ENCODE peak calls at places on chromosomes 12 and 14, in four cellular contexts. One of them, this sample, is unnamed.

GRCh38 chr12:114835031-114835430 is 151.1 kb upstream of the TBX3 start:
- DNase-seq in K562: no peak
- DNase-seq in SK-N-SH: no peak
- DNase-seq in WTC11: no peak
- DNase-seq in this sample: no peak

GRCh38 chr14:36129181-36129580 is 47.3 kb downstream of the PTCSC3 start:
- DNase-seq in K562: no peak
- DNase-seq in SK-N-SH: no peak
- DNase-seq in WTC11: peak; percentile 23
- DNase-seq in this sample: no peak

GRCh38 chr14:100069161-100069800 is 4.1 kb downstream of the EVL start:
- DNase-seq in K562: no peak
- DNase-seq in SK-N-SH: no peak
- DNase-seq in WTC11: no peak
- DNase-seq in this sample: no peak

GRCh38 chr14:51539571-51540037 is 112.1 kb upstream of the FRMD6 start:
- DNase-seq in K562: no peak
- DNase-seq in SK-N-SH: no peak
- DNase-seq in WTC11: no peak
- DNase-seq in this sample: no peak

GRCh38 chr14:43872752-43873655 is 634.1 kb downstream of the FSCB start:
- DNase-seq in K562: no peak
- DNase-seq in SK-N-SH: no peak
- DNase-seq in WTC11: no peak
- DNase-seq in this sample: peak; percentile 1

GRCh38 chr12:98574110-98574509 is 19.4 kb upstream of the SLC25A3 start:
- DNase-seq in K562: no peak
- DNase-seq in SK-N-SH: no peak
- DNase-seq in WTC11: no peak
- DNase-seq in this sample: peak; percentile 79

GRCh38 chr14:36035675-36036074 is 140.8 kb downstream of the PTCSC3 start:
- DNase-seq in K562: no peak
- DNase-seq in SK-N-SH: no peak
- DNase-seq in WTC11: no peak
- DNase-seq in this sample: no peak

GRCh38 chr14:24692382-24693352 is 58.7 kb upstream of the GZMB start:
- DNase-seq in K562: no peak
- DNase-seq in SK-N-SH: no peak
- DNase-seq in WTC11: no peak
- DNase-seq in this sample: no peak

GRCh38 chr12:67681941-67682340 is 33.4 kb downstream of the DYRK2 start:
- DNase-seq in K562: no peak
- DNase-seq in SK-N-SH: no peak
- DNase-seq in WTC11: no peak
- DNase-seq in this sample: no peak

GRCh38 chr14:51242545-51243490 is 2.8 kb downstream of the TMX1 start:
- DNase-seq in K562: no peak
- DNase-seq in SK-N-SH: no peak
- DNase-seq in WTC11: peak; percentile 22
- DNase-seq in this sample: no peak

GRCh38 chr12:6336859-6337744 is 4.8 kb downstream of the TNFRSF1A start:
- DNase-seq in K562: peak; percentile 73
- DNase-seq in SK-N-SH: no peak
- DNase-seq in WTC11: peak; percentile 30
- DNase-seq in this sample: no peak

GRCh38 chr14:34722723-34723545 is 8.5 kb upstream of the CFL2 start:
- DNase-seq in K562: peak; percentile 60
- DNase-seq in SK-N-SH: peak; percentile 74
- DNase-seq in WTC11: peak; percentile 24
- DNase-seq in this sample: peak; percentile 71

GRCh38 chr12:27869567-27869966 is 89.5 kb upstream of the MANSC4 start:
- DNase-seq in K562: peak; percentile 59
- DNase-seq in SK-N-SH: no peak
- DNase-seq in WTC11: no peak
- DNase-seq in this sample: no peak

GRCh38 chr12:51191516-51192283 is 18.8 kb upstream of the TFCP2 start:
- DNase-seq in K562: no peak
- DNase-seq in SK-N-SH: no peak
- DNase-seq in WTC11: no peak
- DNase-seq in this sample: no peak

GRCh38 chr12:28374556-28374955 is 184.3 kb downstream of the CCDC91 start:
- DNase-seq in K562: no peak
- DNase-seq in SK-N-SH: no peak
- DNase-seq in WTC11: no peak
- DNase-seq in this sample: no peak

GRCh38 chr12:88623777-88624548 is 43.7 kb upstream of the KITLG start:
- DNase-seq in K562: no peak
- DNase-seq in SK-N-SH: no peak
- DNase-seq in WTC11: no peak
- DNase-seq in this sample: no peak

GRCh38 chr12:128867466-128867865 is 14.2 kb downstream of the GLT1D1 start:
- DNase-seq in K562: no peak
- DNase-seq in SK-N-SH: no peak
- DNase-seq in WTC11: no peak
- DNase-seq in this sample: no peak

GRCh38 chr12:94379479-94380113 is 80.1 kb downstream of the CEP83 start:
- DNase-seq in K562: no peak
- DNase-seq in SK-N-SH: no peak
- DNase-seq in WTC11: no peak
- DNase-seq in this sample: peak; percentile 6

GRCh38 chr14:52052289-52052943 is 16.4 kb downstream of the NID2 start:
- DNase-seq in K562: no peak
- DNase-seq in SK-N-SH: no peak
- DNase-seq in WTC11: no peak
- DNase-seq in this sample: no peak

GRCh38 chr12:13428538-13429265 is 232.2 kb downstream of the EMP1 start:
- DNase-seq in K562: no peak
- DNase-seq in SK-N-SH: no peak
- DNase-seq in WTC11: no peak
- DNase-seq in this sample: no peak

GRCh38 chr12:6206327-6206726 is 6.1 kb downstream of the CD9 start:
- DNase-seq in K562: no peak
- DNase-seq in SK-N-SH: no peak
- DNase-seq in WTC11: no peak
- DNase-seq in this sample: no peak

GRCh38 chr12:92108651-92109050 is 37.0 kb downstream of the BTG1 start:
- DNase-seq in K562: peak; percentile 68
- DNase-seq in SK-N-SH: peak; percentile 20
- DNase-seq in WTC11: no peak
- DNase-seq in this sample: no peak

GRCh38 chr12:116280590-116281290 is 3.2 kb upstream of the MED13L start:
- DNase-seq in K562: no peak
- DNase-seq in SK-N-SH: no peak
- DNase-seq in WTC11: no peak
- DNase-seq in this sample: peak; percentile 13

GRCh38 chr14:26621807-26622560 is 24.2 kb upstream of the NOVA1 start:
- DNase-seq in K562: no peak
- DNase-seq in SK-N-SH: no peak
- DNase-seq in WTC11: no peak
- DNase-seq in this sample: no peak

GRCh38 chr12:98513379-98514318 is 1.7 kb upstream of the TMPO start:
- DNase-seq in K562: peak; percentile 66
- DNase-seq in SK-N-SH: no peak
- DNase-seq in WTC11: no peak
- DNase-seq in this sample: no peak

GRCh38 chr14:98170580-98170979 is 1101.4 kb downstream of the BCL11B start:
- DNase-seq in K562: no peak
- DNase-seq in SK-N-SH: no peak
- DNase-seq in WTC11: no peak
- DNase-seq in this sample: no peak

GRCh38 chr14:98167253-98167652 is 1104.7 kb downstream of the BCL11B start:
- DNase-seq in K562: no peak
- DNase-seq in SK-N-SH: no peak
- DNase-seq in WTC11: no peak
- DNase-seq in this sample: no peak

GRCh38 chr14:98169170-98169587 is 1102.8 kb downstream of the BCL11B start:
- DNase-seq in K562: no peak
- DNase-seq in SK-N-SH: no peak
- DNase-seq in WTC11: no peak
- DNase-seq in this sample: no peak

GRCh38 chr14:98168196-98168985 is 1103.6 kb downstream of the BCL11B start:
- DNase-seq in K562: no peak
- DNase-seq in SK-N-SH: no peak
- DNase-seq in WTC11: no peak
- DNase-seq in this sample: no peak

GRCh38 chr14:98167702-98168101 is 1104.3 kb downstream of the BCL11B start:
- DNase-seq in K562: no peak
- DNase-seq in SK-N-SH: no peak
- DNase-seq in WTC11: no peak
- DNase-seq in this sample: no peak
- TF ChIP-seq FOXJ3 in K562: no peak
- TF ChIP-seq FOXJ3 in SK-N-SH: no peak
- TF ChIP-seq FOXJ3 in WTC11: no peak
- TF ChIP-seq FOXJ3 in this sample: no peak

DNA sequence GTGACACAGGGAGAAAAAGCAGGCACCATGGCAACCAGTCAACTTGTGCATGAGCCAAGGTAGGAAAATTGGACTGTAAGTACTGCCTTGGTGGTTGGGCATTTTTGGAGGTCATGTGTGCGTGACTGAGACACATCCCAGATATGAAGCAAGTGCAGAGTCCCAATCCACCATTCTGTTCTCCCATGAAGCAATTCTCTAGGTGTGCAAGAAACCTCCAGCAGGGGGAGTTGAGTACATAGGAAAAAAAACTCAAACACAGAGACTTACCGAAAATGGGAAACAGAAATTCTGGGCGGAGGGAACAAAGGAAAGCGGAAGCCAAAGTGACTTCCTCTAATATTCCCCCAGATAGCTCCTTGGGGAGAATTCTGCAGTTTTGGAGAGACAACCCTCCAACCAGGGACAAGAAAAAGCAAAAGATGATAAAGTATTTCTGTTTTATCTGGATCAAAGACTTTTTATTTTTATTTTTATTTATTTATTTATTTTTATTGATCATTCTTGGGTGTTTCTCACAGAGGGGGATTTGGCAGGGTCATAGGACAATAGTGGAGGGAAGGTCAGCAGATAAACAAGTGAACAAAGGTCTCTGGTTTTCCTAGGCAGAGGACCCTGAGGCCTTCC is 76.9 kb downstream of the APOBEC1 start:
- DNase-seq in K562: peak; percentile 65
- DNase-seq in SK-N-SH: peak; percentile 27
- DNase-seq in WTC11: peak; percentile 43
- DNase-seq in this sample: peak; percentile 69
- TF ChIP-seq FOXJ3 in K562: no peak
- TF ChIP-seq FOXJ3 in SK-N-SH: no peak
- TF ChIP-seq FOXJ3 in WTC11: no peak
- TF ChIP-seq FOXJ3 in this sample: no peak

GRCh38 chr12:125856899-125857298 is 791.7 kb downstream of the AACS start:
- DNase-seq in K562: no peak
- DNase-seq in SK-N-SH: no peak
- DNase-seq in WTC11: no peak
- DNase-seq in this sample: no peak
- TF ChIP-seq FOXJ3 in K562: no peak
- TF ChIP-seq FOXJ3 in SK-N-SH: no peak
- TF ChIP-seq FOXJ3 in WTC11: no peak
- TF ChIP-seq FOXJ3 in this sample: no peak

DNA sequence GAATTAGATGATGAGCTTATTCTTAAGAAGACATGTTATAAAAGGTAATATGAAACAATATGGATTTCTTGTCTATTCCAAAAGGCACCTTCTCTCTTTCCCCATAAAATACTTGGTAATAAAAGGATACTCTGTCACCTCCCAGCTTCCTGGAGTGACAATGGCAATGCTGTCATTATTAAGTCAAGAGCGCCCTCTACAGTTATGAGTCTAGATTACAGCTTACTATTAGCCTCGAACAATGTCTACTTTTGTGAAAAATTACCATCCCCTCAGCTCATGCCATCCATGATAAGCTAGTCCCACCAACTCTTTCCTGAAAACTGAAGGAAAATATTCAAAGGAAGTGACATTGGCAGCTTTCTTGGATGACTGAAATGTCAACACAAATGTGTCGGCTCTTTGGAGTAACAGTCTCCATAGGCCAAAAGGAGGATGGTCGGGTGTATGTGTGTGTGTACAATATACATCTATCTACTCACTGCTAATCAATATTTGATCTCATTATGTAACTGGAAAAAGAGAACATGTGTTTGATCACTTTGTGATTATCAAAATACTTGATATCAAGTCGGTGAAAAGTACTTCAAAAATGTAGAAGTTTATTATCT is 48.7 kb upstream of the CDKN3 start:
- DNase-seq in K562: peak; percentile 65
- DNase-seq in SK-N-SH: peak; percentile 55
- DNase-seq in WTC11: no peak
- DNase-seq in this sample: peak; percentile 75
- TF ChIP-seq FOXJ3 in K562: no peak
- TF ChIP-seq FOXJ3 in SK-N-SH: no peak
- TF ChIP-seq FOXJ3 in WTC11: no peak
- TF ChIP-seq FOXJ3 in this sample: no peak

GRCh38 chr14:90495357-90496276 is 98.8 kb downstream of the CALM1 start:
- DNase-seq in K562: peak; percentile 72
- DNase-seq in SK-N-SH: peak; percentile 28
- DNase-seq in WTC11: peak; percentile 80
- DNase-seq in this sample: peak; percentile 53
- TF ChIP-seq FOXJ3 in K562: no peak
- TF ChIP-seq FOXJ3 in SK-N-SH: no peak
- TF ChIP-seq FOXJ3 in WTC11: no peak
- TF ChIP-seq FOXJ3 in this sample: no peak